ENCODE peak calls at places on chromosome 17, in six cellular contexts. B, V, O, N, C and J are unnamed samples.

GRCh38 chr17:19546289-19547065 is 12.8 kb downstream of the SLC47A1 start:
- DNase-seq in B (no peak), V (no peak), O (no peak), N (no peak), C (no peak), J (no peak)

GRCh38 chr17:64130559-64131001 is 636 bp upstream of the ERN1 start:
- DNase-seq in B (no peak), V (no peak), O (no peak), N (no peak), C (peak; percentile 48), J (peak; percentile 69)

GRCh38 chr17:76240461-76241204 is at the start of gene RNF157:
- DNase-seq in B (peak; percentile 17), V (no peak), O (no peak), N (no peak), C (peak; percentile 57), J (peak; percentile 48)

GRCh38 chr17:74430706-74431567 is 951 bp upstream of the GPRC5C start:
- DNase-seq in B (peak; percentile 95), V (peak; percentile 83), O (no peak), N (no peak), C (peak; percentile 86), J (peak; percentile 81)

GRCh38 chr17:58086953-58087352 is 3.7 kb downstream of the DYNLL2 start:
- DNase-seq in B (no peak), V (no peak), O (no peak), N (no peak), C (no peak), J (no peak)

GRCh38 chr17:79832211-79833109 is 6.8 kb downstream of the CBX4 start:
- DNase-seq in B (peak; percentile 85), V (peak; percentile 61), O (no peak), N (no peak), C (no peak), J (no peak)

GRCh38 chr17:81309140-81309858 is 14.2 kb upstream of the SLC38A10 start:
- DNase-seq in B (peak; percentile 91), V (peak; percentile 76), O (peak; percentile 67), N (no peak), C (peak; percentile 54), J (peak; percentile 68)

GRCh38 chr17:927611-928461 is 51.7 kb downstream of the NXN start:
- DNase-seq in B (no peak), V (peak; percentile 97), O (peak; percentile 27), N (peak; percentile 94), C (peak; percentile 99), J (peak; percentile 95)

GRCh38 chr17:2051388-2052237 is 3.3 kb upstream of the HIC1 start:
- DNase-seq in B (no peak), V (no peak), O (no peak), N (no peak), C (no peak), J (no peak)

GRCh38 chr17:46876353-46876887 is 25.0 kb downstream of the WNT9B start:
- DNase-seq in B (peak; percentile 53), V (peak; percentile 57), O (peak; percentile 97), N (no peak), C (no peak), J (no peak)

GRCh38 chr17:81591971-81592370 is 39.8 kb upstream of the FAAP100 start:
- DNase-seq in B (no peak), V (no peak), O (no peak), N (no peak), C (no peak), J (no peak)

GRCh38 chr17:68719431-68719830 is 118.3 kb upstream of the FAM20A start:
- DNase-seq in B (no peak), V (no peak), O (no peak), N (no peak), C (no peak), J (peak; percentile 76)

GRCh38 chr17:82193520-82194236 is 19.0 kb downstream of the CCDC57 start:
- DNase-seq in B (no peak), V (no peak), O (no peak), N (no peak), C (no peak), J (no peak)

GRCh38 chr17:3893003-3893719 is at the start of gene CAMKK1:
- DNase-seq in B (peak; percentile 77), V (peak; percentile 68), O (peak; percentile 59), N (no peak), C (peak; percentile 77), J (peak; percentile 66)

GRCh38 chr17:66789961-66790421 is 44.9 kb upstream of the CACNG5 start:
- DNase-seq in B (no peak), V (no peak), O (no peak), N (no peak), C (peak; percentile 62), J (no peak)

GRCh38 chr17:55433629-55434422 is 12.2 kb upstream of the MMD start:
- DNase-seq in B (peak; percentile 99), V (peak; percentile 98), O (peak; percentile 41), N (peak; percentile 89), C (peak; percentile 87), J (peak; percentile 97)

GRCh38 chr17:4378626-4379025 is 12.2 kb upstream of the UBE2G1 start:
- DNase-seq in B (no peak), V (no peak), O (no peak), N (no peak), C (no peak), J (no peak)

GRCh38 chr17:17102176-17102575 is 59.9 kb downstream of the MPRIP start:
- DNase-seq in B (no peak), V (no peak), O (no peak), N (no peak), C (no peak), J (no peak)

GRCh38 chr17:63189082-63189481 is 223.0 kb downstream of the TANC2 start:
- DNase-seq in B (no peak), V (no peak), O (no peak), N (no peak), C (peak; percentile 77), J (peak; percentile 85)

GRCh38 chr17:27861979-27862378 is 31.2 kb downstream of the LYRM9 start:
- DNase-seq in B (peak; percentile 43), V (peak; percentile 67), O (no peak), N (no peak), C (no peak), J (peak; percentile 12)

GRCh38 chr17:31724026-31724425 is 135.0 kb downstream of the COPRS start:
- DNase-seq in B (no peak), V (peak; percentile 44), O (no peak), N (no peak), C (peak; percentile 85), J (peak; percentile 49)

GRCh38 chr17:56891751-56892150 is 22.1 kb downstream of the TRIM25 start:
- DNase-seq in B (no peak), V (no peak), O (no peak), N (no peak), C (no peak), J (no peak)

GRCh38 chr17:40903129-40903847 is 18.2 kb upstream of the KRT20 start:
- DNase-seq in B (peak; percentile 82), V (peak; percentile 96), O (peak; percentile 97), N (no peak), C (peak; percentile 74), J (peak; percentile 80)

GRCh38 chr17:50132104-50132794 is 2.3 kb upstream of the SAMD14 start:
- DNase-seq in B (no peak), V (no peak), O (no peak), N (no peak), C (no peak), J (no peak)

GRCh38 chr17:30570596-30571265 is 93.5 kb downstream of the GOSR1 start:
- DNase-seq in B (no peak), V (no peak), O (no peak), N (no peak), C (no peak), J (no peak)

GRCh38 chr17:8918811-8919210 is 46.7 kb downstream of the PIK3R5 start:
- DNase-seq in B (no peak), V (no peak), O (no peak), N (no peak), C (peak; percentile 62), J (peak; percentile 47)

GRCh38 chr17:78973196-78973595 is 6.5 kb downstream of the LGALS3BP start:
- DNase-seq in B (no peak), V (no peak), O (no peak), N (no peak), C (no peak), J (no peak)

GRCh38 chr17:7308625-7309433 is 1.4 kb downstream of the EIF5A start:
- DNase-seq in B (peak; percentile 79), V (peak; percentile 77), O (no peak), N (no peak), C (peak; percentile 80), J (peak; percentile 81)

GRCh38 chr17:58913971-58914769 is 158.5 kb downstream of the PPM1E start:
- DNase-seq in B (no peak), V (no peak), O (peak; percentile 43), N (peak; percentile 7), C (peak; percentile 6), J (peak; percentile 70)

DNA sequence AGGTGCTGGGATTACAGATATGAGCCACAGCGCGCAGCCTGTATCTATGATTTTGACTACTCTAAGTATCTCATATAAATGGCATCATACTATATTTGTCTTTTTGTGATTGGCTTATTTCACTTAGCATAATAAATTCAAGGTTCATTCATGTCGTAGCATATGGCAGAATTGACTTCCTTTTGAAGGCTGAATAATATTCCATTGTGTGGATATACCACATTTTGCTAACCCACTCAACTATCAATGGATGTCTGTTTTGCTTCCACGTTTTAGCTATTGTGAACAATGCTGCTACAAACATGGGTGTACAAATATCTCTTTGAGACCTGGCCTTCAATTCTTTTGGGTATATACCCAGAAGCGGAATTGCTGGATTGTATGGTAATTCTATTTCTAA is 10.1 kb downstream of the PLXDC1 start:
- DNase-seq in B (no peak), V (no peak), O (no peak), N (no peak), C (no peak), J (no peak)
- H3K4me3 ChIP-seq in B (no peak overlapping the region), V (no peak overlapping the region), O (no peak overlapping the region), N (no peak overlapping the region), C (no peak overlapping the region), J (no peak overlapping the region)

GRCh38 chr17:10460062-10460461 is 9.3 kb downstream of the MYH4 start:
- DNase-seq in B (peak; percentile 67), V (no peak), O (no peak), N (no peak), C (no peak), J (no peak)

GRCh38 chr17:10457952-10458351 is 11.4 kb downstream of the MYH4 start:
- DNase-seq in B (no peak), V (no peak), O (no peak), N (no peak), C (no peak), J (no peak)

DNA sequence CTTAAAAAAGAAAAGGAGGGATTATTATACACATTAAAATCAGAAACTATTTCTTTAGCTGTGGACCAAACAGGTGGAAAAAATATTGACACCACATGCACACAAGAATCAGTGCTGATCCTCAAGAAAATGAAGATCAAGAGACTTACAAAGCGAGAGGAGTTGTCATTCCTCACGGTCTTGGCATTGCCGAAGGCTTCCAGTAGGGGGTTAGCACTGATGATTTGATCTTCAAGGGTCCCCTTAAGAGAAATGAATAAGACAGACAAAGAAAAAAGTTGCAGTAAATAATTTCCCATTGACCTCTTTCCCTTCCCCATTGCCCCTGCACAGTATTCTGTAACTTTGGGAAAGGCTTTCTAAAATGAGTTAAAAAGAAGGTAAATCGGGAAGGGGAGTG is 6.0 kb downstream of the MYH4 start:
- DNase-seq in B (no peak), V (no peak), O (no peak), N (no peak), C (no peak), J (no peak)
- TF ChIP-seq CTCF in B (no peak), V (no peak), O (no peak), N (no peak), C (no peak), J (no peak)

GRCh38 chr17:48429156-48429555 is 858 bp downstream of the SKAP1 start:
- DNase-seq in B (no peak), V (no peak), O (no peak), N (no peak), C (no peak), J (no peak)
- H3K4me3 ChIP-seq in B (no peak overlapping the region), V (no peak overlapping the region), O (no peak overlapping the region), N (no peak overlapping the region), C (no peak overlapping the region), J (no peak overlapping the region)

GRCh38 chr17:6279659-6280058 is 155.3 kb downstream of the AIPL1 start:
- DNase-seq in B (peak; percentile 38), V (peak; percentile 42), O (peak; percentile 49), N (no peak), C (no peak), J (no peak)
- TF ChIP-seq CTCF in B (peak; percentile 71), V (peak; percentile 50), O (peak; percentile 88), N (no peak), C (no peak), J (no peak)